ENCODE peak calls at places on chromosome 16, in four cellular contexts. One of them, this sample, is unnamed.

GRCh38 chr16:17392127-17392856 is 78.5 kb downstream of the XYLT1 start:
- DNase-seq in NCI-H1105: no peak
- DNase-seq in heart left ventricle: no peak
- DNase-seq in renal cortical epithelial cell: no peak
- DNase-seq in this sample: no peak

GRCh38 chr16:106623-107324 is 28.7 kb downstream of the MPG start:
- DNase-seq in NCI-H1105: peak; percentile 24
- DNase-seq in renal cortical epithelial cell: peak; percentile 71
- DNase-seq in heart left ventricle: peak; percentile 58
- DNase-seq in this sample: peak; percentile 69

GRCh38 chr16:67162439-67163163 is 1.9 kb upstream of the HSF4 start:
- DNase-seq in heart left ventricle: no peak
- DNase-seq in NCI-H1105: no peak
- DNase-seq in renal cortical epithelial cell: no peak
- DNase-seq in this sample: no peak

GRCh38 chr16:53529529-53529928 is 26.5 kb upstream of the AKTIP start:
- DNase-seq in renal cortical epithelial cell: no peak
- DNase-seq in heart left ventricle: no peak
- DNase-seq in NCI-H1105: peak; percentile 88
- DNase-seq in this sample: no peak

GRCh38 chr16:83098536-83098935 is 471.8 kb downstream of the CDH13 start:
- DNase-seq in NCI-H1105: no peak
- DNase-seq in renal cortical epithelial cell: no peak
- DNase-seq in heart left ventricle: no peak
- DNase-seq in this sample: no peak

GRCh38 chr16:67163903-67164558 is 514 bp upstream of the HSF4 start:
- DNase-seq in heart left ventricle: no peak
- DNase-seq in renal cortical epithelial cell: no peak
- DNase-seq in NCI-H1105: no peak
- DNase-seq in this sample: no peak

GRCh38 chr16:424033-424622 is 1.3 kb upstream of the RAB11FIP3 start:
- DNase-seq in renal cortical epithelial cell: peak; percentile 96
- DNase-seq in NCI-H1105: no peak
- DNase-seq in heart left ventricle: peak; percentile 78
- DNase-seq in this sample: no peak

GRCh38 chr16:70331588-70332358 is 14.9 kb upstream of the DDX19A start:
- DNase-seq in NCI-H1105: no peak
- DNase-seq in renal cortical epithelial cell: no peak
- DNase-seq in heart left ventricle: no peak
- DNase-seq in this sample: no peak

GRCh38 chr16:46974352-46974751 is 878 bp upstream of the DNAJA2 start:
- DNase-seq in NCI-H1105: peak; percentile 25
- DNase-seq in heart left ventricle: no peak
- DNase-seq in renal cortical epithelial cell: peak; percentile 21
- DNase-seq in this sample: peak; percentile 48

GRCh38 chr16:51343411-51343810 is 192.3 kb upstream of the SALL1 start:
- DNase-seq in heart left ventricle: no peak
- DNase-seq in NCI-H1105: no peak
- DNase-seq in renal cortical epithelial cell: no peak
- DNase-seq in this sample: no peak

GRCh38 chr16:85584192-85584757 is 28.8 kb upstream of the GSE1 start:
- DNase-seq in NCI-H1105: no peak
- DNase-seq in renal cortical epithelial cell: no peak
- DNase-seq in heart left ventricle: no peak
- DNase-seq in this sample: no peak

GRCh38 chr16:70416748-70417616 is 21.9 kb downstream of the ST3GAL2 start:
- DNase-seq in NCI-H1105: no peak
- DNase-seq in heart left ventricle: no peak
- DNase-seq in renal cortical epithelial cell: peak; percentile 35
- DNase-seq in this sample: no peak

GRCh38 chr16:23080747-23081146 is 68.5 kb downstream of the USP31 start:
- DNase-seq in heart left ventricle: no peak
- DNase-seq in NCI-H1105: no peak
- DNase-seq in renal cortical epithelial cell: no peak
- DNase-seq in this sample: no peak

GRCh38 chr16:48576927-48577326 is 33.1 kb downstream of the N4BP1 start:
- DNase-seq in heart left ventricle: no peak
- DNase-seq in NCI-H1105: no peak
- DNase-seq in renal cortical epithelial cell: peak; percentile 68
- DNase-seq in this sample: no peak

GRCh38 chr16:12239953-12240485 is 263.5 kb downstream of the SNX29 start:
- DNase-seq in renal cortical epithelial cell: no peak
- DNase-seq in NCI-H1105: no peak
- DNase-seq in heart left ventricle: no peak
- DNase-seq in this sample: no peak

GRCh38 chr16:116015-116414 is 22.5 kb downstream of the NPRL3 start:
- DNase-seq in NCI-H1105: no peak
- DNase-seq in renal cortical epithelial cell: no peak
- DNase-seq in heart left ventricle: no peak
- DNase-seq in this sample: no peak

GRCh38 chr16:89921699-89922476 is 1.3 kb upstream of the TUBB3 start:
- DNase-seq in heart left ventricle: peak; percentile 88
- DNase-seq in NCI-H1105: no peak
- DNase-seq in renal cortical epithelial cell: peak; percentile 88
- DNase-seq in this sample: no peak